ENCODE peak calls at places on chromosomes 2 and 18, in seven cellular contexts. E is hepatocyte, P is OCI-LY7, F is neural progenitor cell, U is IMR-90, T is astrocyte, Y is PC-3. N is an unnamed sample.

GRCh38 chr2:1922402-1923025 is 178.2 kb upstream of the PXDN start:
- DNase-seq in Y (no peak), T (no peak), P (no peak), E (no peak), U (no peak), F (no peak), N (no peak)

GRCh38 chr2:227031379-227031778 is 132.6 kb downstream of the COL4A4 start:
- DNase-seq in P (no peak), Y (no peak), U (no peak), F (no peak), E (no peak), T (no peak), N (no peak)

GRCh38 chr2:176172007-176172747 is 15.1 kb downstream of the HOXD3 start:
- DNase-seq in E (no peak), U (no peak), F (peak), P (no peak), T (no peak), Y (no peak), N (peak)

GRCh38 chr2:185689906-185690539 is 48.6 kb upstream of the FSIP2 start:
- DNase-seq in F (no peak), Y (peak), T (peak), E (no peak), U (no peak), P (no peak), N (no peak)

GRCh38 chr2:95073856-95074662 is 47.5 kb downstream of the MRPS5 start:
- DNase-seq in F (no peak), T (no peak), P (no peak), E (peak), Y (no peak), U (no peak), N (no peak)

GRCh38 chr18:8051388-8051787 is 484.3 kb downstream of the PTPRM start:
- DNase-seq in E (no peak), P (no peak), U (peak), F (no peak), T (no peak), Y (no peak), N (no peak)

GRCh38 chr2:150679456-150680120 is 192.1 kb upstream of the RND3 start:
- DNase-seq in T (peak), P (no peak), U (peak), F (no peak), E (no peak), Y (no peak), N (no peak)

GRCh38 chr18:2978626-2979025 is 34.3 kb downstream of the LPIN2 start:
- DNase-seq in F (no peak), Y (peak), P (no peak), T (peak), U (peak), E (no peak), N (peak)

GRCh38 chr2:134354611-134355010 is 100.7 kb downstream of the MGAT5 start:
- DNase-seq in T (no peak), U (no peak), P (no peak), Y (no peak), F (no peak), E (no peak), N (no peak)

GRCh38 chr2:11742702-11743530 is 3.5 kb upstream of the LPIN1 start:
- DNase-seq in U (no peak), F (no peak), T (no peak), E (no peak), Y (no peak), P (no peak), N (no peak)
- H2AFZ ChIP-seq in U (peak), F (no peak), T (no peak), E (no peak), Y (no peak), P (peak), N (no peak)

GRCh38 chr2:217979151-217979811 is 23.5 kb downstream of the TNS1 start:
- DNase-seq in U (peak), E (no peak), T (peak), Y (no peak), F (peak), P (no peak), N (peak)
- H3K4me3 ChIP-seq in U (peak), E (peak), T (peak), Y (peak), F (peak), P (no peak), N (peak)

GRCh38 chr18:59270689-59271257 is 2.5 kb downstream of the RAX start:
- DNase-seq in E (no peak), P (no peak), Y (no peak), U (no peak), F (no peak), T (no peak), N (no peak)

GRCh38 chr18:59268722-59269562 is 4.3 kb downstream of the RAX start:
- DNase-seq in P (no peak), U (no peak), E (peak), F (peak), Y (peak), T (no peak), N (peak)

GRCh38 chr18:59271606-59272220 is 1.5 kb downstream of the RAX start:
- DNase-seq in F (peak), Y (no peak), P (no peak), T (no peak), E (no peak), U (no peak), N (no peak)

GRCh38 chr18:59268127-59268721 is 5.0 kb downstream of the RAX start:
- DNase-seq in P (no peak), Y (no peak), F (peak), T (no peak), E (no peak), U (no peak), N (peak)

GRCh38 chr18:59269563-59270214 is 3.6 kb downstream of the RAX start:
- DNase-seq in U (no peak), P (no peak), Y (no peak), F (no peak), T (no peak), E (no peak), N (peak)
- H2AFZ ChIP-seq in U (peak), P (no peak), Y (peak), F (no peak), T (peak), E (peak), N (no peak)

GRCh38 chr18:76266226-76266991 is 228.6 kb downstream of the ZNF516 start:
- DNase-seq in F (no peak), P (no peak), T (no peak), Y (no peak), E (no peak), U (no peak), N (no peak)
- H3K4me3 ChIP-seq in F (no peak), P (no peak), T (no peak), Y (no peak), E (no peak), U (peak), N (peak)

DNA sequence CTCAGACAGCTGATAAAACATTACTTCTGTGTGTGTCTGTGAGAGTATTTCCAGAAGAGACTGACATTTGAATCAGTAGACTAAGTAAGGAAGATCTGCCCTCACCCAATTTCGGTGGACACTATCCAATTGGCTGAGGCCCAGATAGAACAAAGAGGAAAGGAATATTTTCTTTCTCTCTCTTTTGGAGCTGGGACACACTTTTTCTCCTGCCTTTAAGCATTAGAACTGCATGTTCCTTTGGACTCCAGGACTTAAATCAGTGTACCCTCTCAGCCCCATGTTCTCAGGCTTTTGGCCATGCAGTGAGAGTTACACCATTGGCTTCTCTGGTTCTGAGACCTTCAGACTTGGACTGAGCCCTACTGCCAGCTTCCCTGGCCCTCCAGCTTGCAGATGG is 3.3 kb upstream of the SRBD1 start:
- DNase-seq in E (no peak), U (no peak), F (no peak), P (no peak), Y (no peak), T (no peak), N (no peak)
- H2AFZ ChIP-seq in E (no peak), U (no peak), F (no peak), P (no peak), Y (no peak), T (no peak), N (no peak)

DNA sequence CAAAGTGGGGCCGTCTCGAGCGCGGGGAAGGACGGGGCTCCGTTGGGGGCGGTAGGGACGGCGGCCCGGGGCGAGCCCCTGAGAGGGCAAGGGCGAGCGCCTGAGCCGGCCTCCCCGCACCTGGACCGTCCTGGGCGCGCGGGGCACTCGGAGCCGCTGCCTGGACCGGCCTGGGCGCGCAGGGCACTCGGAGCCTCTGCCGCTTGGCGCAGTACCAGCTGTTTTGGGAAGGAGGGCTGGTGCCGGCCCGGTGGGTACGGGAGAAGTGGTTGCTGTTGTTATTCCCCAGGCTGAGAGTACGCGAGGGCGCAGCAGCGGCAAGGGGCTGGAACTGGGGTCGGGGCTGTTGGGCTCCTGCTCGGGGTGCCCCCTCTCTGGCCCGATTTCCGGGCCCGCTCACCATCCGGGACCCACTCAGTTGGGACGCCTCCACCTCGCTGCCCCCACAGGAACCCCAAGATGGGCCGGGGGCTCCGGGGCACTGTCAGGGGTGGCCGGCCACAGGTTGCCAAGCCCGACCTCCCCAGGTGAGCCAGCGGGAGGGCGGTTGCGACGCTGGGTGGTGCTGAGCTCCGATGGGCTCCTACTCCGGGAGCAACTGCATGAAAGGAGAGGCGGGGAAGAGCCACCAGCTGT is 579 bp downstream of the ARHGEF4 start:
- DNase-seq in E (no peak), U (no peak), T (no peak), Y (no peak), P (no peak), F (peak), N (peak)
- H3K4me3 ChIP-seq in E (peak), U (no peak), T (peak), Y (peak), P (peak), F (peak), N (no peak)

DNA sequence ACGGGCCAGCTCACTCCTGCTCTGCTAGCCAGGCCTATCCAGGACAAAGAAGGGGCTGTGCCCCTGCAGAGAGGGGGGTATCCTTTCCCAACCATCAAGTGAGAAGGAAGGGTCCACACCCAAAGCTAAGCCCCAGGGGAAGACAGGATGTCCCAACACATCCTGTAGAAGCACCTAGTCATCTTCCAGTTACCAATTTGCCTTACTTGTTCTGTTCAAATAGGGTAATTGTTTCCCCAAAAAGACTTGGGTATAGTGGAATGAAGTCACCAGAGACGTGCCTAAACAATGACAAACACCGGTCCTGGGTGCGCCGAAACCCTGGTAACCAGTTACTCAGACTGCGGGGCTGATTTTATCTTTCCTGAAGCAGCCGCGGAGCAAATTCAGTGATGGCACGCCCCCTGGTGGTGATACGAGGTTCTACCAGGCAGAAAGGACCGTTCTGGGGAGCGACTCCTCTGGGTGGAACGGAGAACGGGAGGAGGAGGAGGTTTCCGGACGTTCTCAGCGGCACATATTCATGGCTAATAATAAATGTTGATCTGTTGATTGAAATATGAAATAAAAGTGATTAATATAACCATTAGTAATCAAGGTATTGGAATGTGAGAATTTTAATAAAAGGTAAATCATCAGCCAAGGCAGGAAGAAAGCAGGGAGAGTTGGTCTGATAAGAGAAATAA is 109.3 kb upstream of the STON1 start:
- DNase-seq in E (peak), P (peak), U (peak), Y (peak), F (peak), T (peak), N (peak)
- H2AFZ ChIP-seq in E (peak), P (peak), U (peak), Y (peak), F (peak), T (peak), N (peak)

GRCh38 chr2:204725693-204726092 is 180.4 kb downstream of the PARD3B start:
- DNase-seq in Y (no peak), P (no peak), E (no peak), F (no peak), T (no peak), U (no peak), N (no peak)

GRCh38 chr2:204722691-204723090 is 177.4 kb downstream of the PARD3B start:
- DNase-seq in Y (no peak), P (no peak), E (no peak), U (no peak), T (no peak), F (no peak), N (no peak)

GRCh38 chr2:204718607-204719006 is 173.3 kb downstream of the PARD3B start:
- DNase-seq in Y (no peak), P (no peak), E (no peak), T (no peak), U (no peak), F (no peak), N (no peak)

GRCh38 chr2:204720874-204721273 is 175.6 kb downstream of the PARD3B start:
- DNase-seq in U (no peak), T (no peak), P (no peak), E (no peak), F (no peak), Y (no peak), N (no peak)

DNA sequence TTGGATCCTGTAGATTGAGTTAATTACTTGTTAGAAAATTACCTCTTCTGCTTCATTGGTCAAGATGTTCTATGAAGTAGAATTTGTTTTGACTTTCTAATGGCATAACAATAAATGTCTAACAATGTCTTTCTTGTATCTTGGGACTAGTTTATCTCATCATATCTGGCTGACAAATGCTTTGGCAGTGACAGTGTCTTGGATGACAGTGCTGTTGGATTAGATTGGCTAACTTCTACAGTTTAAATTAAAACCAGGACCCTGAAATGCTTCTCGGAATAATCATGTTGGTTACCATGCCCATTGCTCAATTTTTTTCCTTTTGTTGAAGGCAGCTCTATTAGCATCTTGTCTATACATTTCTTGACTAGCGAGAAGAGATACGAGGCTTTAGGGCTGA is 176.9 kb downstream of the PARD3B start:
- DNase-seq in P (no peak), E (no peak), U (no peak), T (no peak), F (no peak), Y (no peak), N (no peak)
- H3K4me3 ChIP-seq in P (no peak), E (no peak), U (no peak), T (no peak), F (no peak), Y (no peak), N (no peak)

GRCh38 chr2:236862526-236862925 is 223.2 kb upstream of the COPS8 start:
- DNase-seq in F (no peak), E (no peak), P (no peak), Y (no peak), T (no peak), U (no peak), N (no peak)
- H2AFZ ChIP-seq in F (no peak), E (no peak), P (no peak), Y (no peak), T (no peak), U (peak), N (no peak)

DNA sequence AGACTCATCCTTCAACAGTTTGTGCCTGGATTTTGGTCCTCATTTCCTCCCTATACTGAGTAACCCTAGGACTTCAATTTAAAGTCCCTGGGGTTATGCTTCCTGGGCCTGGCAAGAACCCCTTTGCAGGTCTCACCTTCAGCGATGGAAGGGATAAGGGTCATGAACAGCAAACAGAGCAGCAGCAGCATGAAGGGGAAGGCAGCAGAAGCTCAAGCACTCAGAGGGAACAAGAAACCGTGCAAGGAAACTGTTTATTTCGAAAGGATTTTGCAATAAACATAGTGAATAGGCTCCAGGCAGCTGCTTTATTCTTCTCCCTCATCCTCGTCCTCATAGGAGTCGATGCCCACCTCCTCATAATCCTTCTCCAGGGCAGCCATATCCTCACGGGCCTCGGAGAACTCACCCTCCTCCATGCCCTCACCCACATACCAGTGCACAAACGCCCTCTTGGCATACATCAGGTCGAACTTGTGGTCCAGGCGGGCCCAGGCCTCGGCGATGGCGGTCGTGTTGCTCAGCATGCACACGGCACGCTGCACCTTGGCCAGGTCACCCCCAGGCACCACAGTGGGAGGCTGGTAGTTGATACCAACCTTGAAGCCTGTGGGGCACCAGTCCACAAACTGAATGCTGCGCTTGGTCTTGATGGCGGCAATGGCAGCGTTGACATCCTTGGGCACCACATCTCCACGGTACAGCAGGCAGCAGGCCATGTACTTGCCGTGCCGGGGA is 2.8 kb upstream of the TUBA4B start:
- DNase-seq in E (no peak), Y (no peak), F (no peak), T (no peak), P (peak), U (peak), N (no peak)
- H3K4me3 ChIP-seq in E (no peak), Y (peak), F (no peak), T (no peak), P (peak), U (no peak), N (peak)

N was measured in osteoblast.